ENCODE peak calls at places on chromosomes 11 and 22, in six cellular contexts. Q is lung, J is heart left ventricle, R is transverse colon, G is mesothelial cell of epicardium, B is natural killer cell. N is an unnamed sample.

GRCh38 chr11:96228472-96228871 is 114.5 kb downstream of the MAML2 start:
- DNase-seq in Q (peak; percentile 40), J (peak; percentile 71), R (peak; percentile 49), G (peak; percentile 69), B (no peak), N (no peak)

GRCh38 chr22:47213571-47214230 is 451.3 kb downstream of the TBC1D22A start:
- DNase-seq in Q (peak; percentile 30), J (no peak), R (peak; percentile 28), G (peak; percentile 28), B (peak; percentile 25), N (peak; percentile 6)

GRCh38 chr11:75677275-75677674 is 8.4 kb upstream of the MAP6 start:
- DNase-seq in Q (no peak), J (no peak), R (no peak), G (no peak), B (no peak), N (no peak)

GRCh38 chr11:43327987-43328386 is 16.2 kb downstream of the API5 start:
- DNase-seq in Q (no peak), J (no peak), R (no peak), G (no peak), B (no peak), N (no peak)

GRCh38 chr11:11095971-11096370 is 238.1 kb upstream of the ZBED5 start:
- DNase-seq in Q (no peak), J (no peak), R (no peak), G (no peak), B (no peak), N (no peak)

GRCh38 chr11:18748766-18749375 is 22.9 kb upstream of the IGSF22 start:
- DNase-seq in Q (no peak), J (no peak), R (no peak), G (no peak), B (no peak), N (no peak)

GRCh38 chr11:102891736-102892135 is 17.0 kb upstream of the MMP12 start:
- DNase-seq in Q (no peak), J (no peak), R (no peak), G (no peak), B (no peak), N (no peak)

GRCh38 chr22:48897959-48898358 is 929.7 kb downstream of the BRD1 start:
- DNase-seq in Q (no peak), J (no peak), R (no peak), G (peak; percentile 26), B (no peak), N (no peak)

GRCh38 chr11:100888836-100889235 is 201.7 kb downstream of the ARHGAP42 start:
- DNase-seq in Q (no peak), J (no peak), R (no peak), G (no peak), B (no peak), N (no peak)

GRCh38 chr11:69310934-69311766 is 17.2 kb downstream of the MYEOV start:
- DNase-seq in Q (no peak), J (no peak), R (no peak), G (no peak), B (no peak), N (no peak)

GRCh38 chr11:75656044-75656726 is 12.7 kb downstream of the MAP6 start:
- DNase-seq in Q (no peak), J (no peak), R (no peak), G (no peak), B (no peak), N (no peak)

GRCh38 chr22:24367841-24368240 is 59.6 kb upstream of the ADORA2A start:
- DNase-seq in Q (no peak), J (no peak), R (no peak), G (no peak), B (no peak), N (no peak)

GRCh38 chr22:46827072-46827780 is 64.8 kb downstream of the TBC1D22A start:
- DNase-seq in Q (no peak), J (no peak), R (no peak), G (no peak), B (no peak), N (no peak)

GRCh38 chr22:31243339-31244043 is 31.4 kb downstream of the LIMK2 start:
- DNase-seq in Q (no peak), J (no peak), R (no peak), G (no peak), B (no peak), N (no peak)

GRCh38 chr11:4626207-4627105 is 10.8 kb upstream of the OR51D1 start:
- DNase-seq in Q (peak; percentile 46), J (peak; percentile 52), R (peak; percentile 74), G (peak; percentile 62), B (no peak), N (peak; percentile 68)

GRCh38 chr22:30781271-30781875 is 86.7 kb downstream of the OSBP2 start:
- DNase-seq in Q (no peak), J (no peak), R (no peak), G (no peak), B (no peak), N (no peak)

GRCh38 chr11:101446238-101446637 is 137.6 kb downstream of the TRPC6 start:
- DNase-seq in Q (no peak), J (no peak), R (no peak), G (no peak), B (no peak), N (no peak)

GRCh38 chr11:123174196-123175183 is 20.6 kb downstream of the CLMP start:
- DNase-seq in Q (peak; percentile 65), J (no peak), R (peak; percentile 60), G (no peak), B (no peak), N (no peak)

GRCh38 chr11:12359761-12360160 is 17.6 kb upstream of the PARVA start:
- DNase-seq in Q (no peak), J (no peak), R (no peak), G (no peak), B (no peak), N (no peak)

GRCh38 chr11:102196816-102197215 is 86.6 kb downstream of the YAP1 start:
- DNase-seq in Q (no peak), J (no peak), R (no peak), G (no peak), B (no peak), N (no peak)

GRCh38 chr11:10896493-10896892 is 38.6 kb upstream of the ZBED5 start:
- DNase-seq in Q (no peak), J (no peak), R (no peak), G (no peak), B (no peak), N (no peak)

GRCh38 chr22:22770280-22770871 is 117.2 kb upstream of the IGLL5 start:
- DNase-seq in Q (peak; percentile 54), J (no peak), R (peak; percentile 75), G (peak; percentile 69), B (peak; percentile 46), N (peak; percentile 68)

GRCh38 chr22:25942989-25943411 is 201.0 kb downstream of the MYO18B start:
- DNase-seq in Q (no peak), J (peak; percentile 58), R (no peak), G (no peak), B (no peak), N (no peak)

DNA sequence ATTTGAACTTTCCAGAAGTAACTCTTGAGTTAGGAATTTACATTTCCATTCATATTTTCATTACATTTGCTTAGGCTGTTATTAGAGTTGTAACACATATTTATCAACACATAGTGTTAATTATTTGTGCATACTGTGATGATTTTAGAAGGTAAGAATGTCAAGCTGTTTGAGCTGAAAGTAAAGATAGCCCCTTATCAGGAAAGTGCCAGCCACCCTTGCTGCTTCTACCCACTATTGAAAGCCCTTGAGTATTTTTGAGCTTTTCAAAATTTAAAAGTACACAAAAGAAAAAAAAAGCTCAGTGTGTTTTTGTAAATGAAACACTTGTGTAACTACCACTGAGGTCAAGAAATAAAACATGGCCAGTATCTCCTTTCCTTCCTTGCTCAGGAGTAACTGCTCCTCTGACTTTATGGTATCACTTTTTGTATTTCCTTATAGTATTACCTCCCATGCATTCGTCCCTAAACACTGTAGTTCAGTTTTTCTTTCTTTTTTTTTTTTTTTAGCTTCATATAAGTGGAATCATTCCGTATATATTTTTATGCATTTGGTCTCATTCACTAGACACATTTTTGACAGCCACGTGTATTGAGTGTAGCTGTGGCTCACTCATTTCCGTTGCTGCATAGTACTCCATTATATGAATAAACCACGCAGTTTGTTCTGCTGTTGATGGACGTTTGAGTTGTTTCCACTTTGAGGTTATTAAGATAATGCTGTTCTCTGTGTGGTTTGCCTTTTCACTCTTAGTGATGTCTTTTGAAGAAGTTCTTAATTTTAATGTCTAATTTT is 8.2 kb downstream of the APLP2 start:
- DNase-seq in Q (no peak), J (no peak), R (no peak), G (no peak), B (no peak), N (no peak)
- TF ChIP-seq CTCF in Q (no peak), J (no peak), R (no peak), G (no peak), B (no peak), N (no peak)

DNA sequence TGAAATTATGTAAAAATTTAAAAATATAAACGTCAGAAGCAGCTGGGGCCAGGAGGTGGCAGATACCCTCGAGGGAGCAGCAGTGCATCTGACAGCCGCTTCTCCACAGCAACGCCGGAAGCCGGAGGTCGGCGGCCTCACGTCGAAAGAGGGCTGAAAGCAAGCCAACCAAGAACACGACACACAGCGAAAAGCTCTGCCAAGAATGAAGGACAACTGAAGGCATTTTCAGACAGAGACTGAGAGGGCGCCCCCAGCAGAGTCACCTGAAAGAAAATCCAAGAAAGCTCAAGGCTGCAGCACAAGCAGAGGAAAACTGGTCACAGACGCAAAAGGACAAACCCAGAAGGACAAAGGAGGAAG is 34.4 kb upstream of the MOB2 start:
- DNase-seq in Q (no peak), J (peak; percentile 50), R (no peak), G (no peak), B (no peak), N (no peak)
- TF ChIP-seq CTCF in Q (no peak), J (no peak), R (no peak), G (no peak), B (no peak), N (no peak)

DNA sequence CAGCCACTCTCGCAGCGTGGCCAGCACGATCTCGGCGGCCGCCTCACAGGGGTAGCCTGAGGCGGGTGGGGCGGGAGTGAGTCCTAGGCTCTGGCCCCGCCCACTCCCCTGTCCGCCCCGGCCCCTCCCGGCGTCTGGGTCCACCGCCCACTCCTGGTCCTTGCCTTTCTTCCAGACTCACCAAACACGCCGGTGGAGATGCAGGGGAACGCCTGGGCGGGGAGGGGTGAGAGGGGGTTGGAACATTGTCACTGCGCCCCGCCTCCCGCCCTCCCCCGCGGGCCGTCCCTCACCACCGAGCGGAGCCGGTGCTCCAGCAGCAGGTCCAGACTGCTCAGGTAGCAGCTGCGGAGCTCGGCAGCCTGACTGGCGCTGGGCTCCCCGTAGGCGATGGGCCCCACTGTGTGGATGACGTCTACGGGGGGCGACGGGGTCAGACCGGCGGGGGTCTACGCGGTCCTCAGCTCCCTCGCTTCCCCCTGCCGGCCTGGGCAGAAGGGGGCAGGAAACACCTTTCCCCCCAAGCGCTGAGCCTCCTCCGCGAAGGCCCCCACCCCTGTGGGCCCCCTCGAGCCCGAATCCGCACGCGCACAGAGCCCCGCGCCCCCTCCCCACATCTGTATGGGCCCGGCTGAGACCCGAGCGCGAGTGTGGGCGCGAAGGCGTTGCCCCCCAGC is 13.2 kb downstream of the OTUB1 start:
- DNase-seq in Q (peak; percentile 42), J (peak; percentile 44), R (peak; percentile 50), G (peak; percentile 82), B (peak; percentile 41), N (no peak)
- TF ChIP-seq CTCF in Q (no peak), J (no peak), R (no peak), G (no peak), B (no peak), N (no peak)

DNA sequence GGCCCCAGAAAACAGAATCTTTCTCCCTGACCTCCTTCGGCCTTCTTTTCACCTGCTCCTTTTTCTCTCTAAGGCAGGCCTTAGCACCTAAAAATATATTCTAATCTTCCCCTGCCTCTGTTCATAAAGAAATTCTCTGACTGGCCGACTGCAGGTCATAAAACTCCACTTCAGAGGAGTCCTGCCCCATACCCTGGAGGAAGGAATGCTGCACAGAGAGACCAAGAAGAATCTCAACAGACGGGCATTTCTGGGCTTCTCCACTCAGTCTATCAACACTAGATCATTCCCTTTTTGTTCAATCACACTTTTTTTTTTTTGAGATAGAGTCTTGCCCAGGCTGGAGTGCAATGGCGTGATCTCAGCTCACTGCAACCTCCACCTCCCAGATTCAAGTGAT is 19.7 kb upstream of the PGA3 start:
- DNase-seq in Q (no peak), J (no peak), R (no peak), G (no peak), B (no peak), N (no peak)
- TF ChIP-seq CTCF in Q (no peak), J (no peak), R (no peak), G (no peak), B (no peak), N (peak; percentile 17)